ENCODE peak calls at places on chromosomes 13 and 19, in seven cellular contexts. X is fibroblast of lung, N is heart left ventricle, R is mammary epithelial cell, D is astrocyte of the spinal cord, W is RWPE1, A is AG09319. I is an unnamed sample.

GRCh38 chr13:73198888-73199497 is 140.2 kb downstream of the KLF5 start:
- DNase-seq in W (no peak), R (no peak), N (no peak), D (no peak), X (peak), A (no peak), I (no peak)

GRCh38 chr19:17754634-17755532 is 3.6 kb downstream of the FCHO1 start:
- DNase-seq in A (no peak), D (no peak), W (no peak), N (no peak), R (no peak), X (no peak), I (no peak)

GRCh38 chr19:47404334-47405196 is 14.8 kb downstream of the MEIS3 start:
- DNase-seq in R (no peak), W (no peak), X (no peak), A (no peak), N (no peak), D (no peak), I (no peak)

GRCh38 chr19:58117841-58118575 is 20.0 kb upstream of the ZSCAN18 start:
- DNase-seq in A (no peak), W (no peak), D (no peak), N (peak), X (no peak), R (no peak), I (no peak)

GRCh38 chr13:44493213-44493812 is 82.8 kb downstream of the TSC22D1 start:
- DNase-seq in D (no peak), N (no peak), R (no peak), W (no peak), X (no peak), A (no peak), I (no peak)

GRCh38 chr13:40346592-40346991 is 319.8 kb downstream of the FOXO1 start:
- DNase-seq in W (no peak), X (no peak), D (no peak), R (no peak), N (no peak), A (no peak), I (no peak)

GRCh38 chr13:52651880-52652169 is 811 bp upstream of the SUGT1 start:
- DNase-seq in W (peak), R (no peak), D (no peak), X (no peak), A (no peak), N (no peak), I (no peak)

GRCh38 chr13:31951215-31951678 is 80.3 kb upstream of the FRY start:
- DNase-seq in A (no peak), X (peak), D (no peak), R (peak), N (peak), W (no peak), I (peak)

GRCh38 chr19:44745386-44745831 is 3.1 kb upstream of the BCL3 start:
- DNase-seq in A (peak), X (peak), D (peak), N (peak), W (no peak), R (peak), I (peak)

GRCh38 chr19:10112037-10112751 is 701 bp downstream of the P2RY11 start:
- DNase-seq in X (no peak), W (no peak), R (no peak), A (no peak), D (no peak), N (no peak), I (peak)

GRCh38 chr19:19342086-19343015 is 21.7 kb downstream of the MAU2 start:
- DNase-seq in R (peak), X (peak), A (no peak), W (peak), D (peak), N (peak), I (peak)

GRCh38 chr13:77061362-77061761 is 34.4 kb upstream of the FBXL3 start:
- DNase-seq in W (no peak), D (no peak), A (no peak), X (no peak), N (no peak), R (no peak), I (no peak)

GRCh38 chr13:114020750-114021463 is 47.0 kb upstream of the C13orf46 start:
- DNase-seq in W (no peak), D (no peak), R (no peak), N (no peak), A (no peak), X (no peak), I (no peak)

GRCh38 chr19:15199652-15200574 is 882 bp downstream of the NOTCH3 start:
- DNase-seq in N (no peak), W (no peak), X (peak), R (no peak), D (no peak), A (no peak), I (peak)

GRCh38 chr19:10295305-10295846 is 5.6 kb downstream of the ICAM5 start:
- DNase-seq in R (no peak), A (no peak), X (no peak), N (no peak), D (no peak), W (no peak), I (no peak)

GRCh38 chr13:89940383-89940782 is 1407.1 kb upstream of the MIR17HG start:
- DNase-seq in D (no peak), X (no peak), W (no peak), N (no peak), R (no peak), A (no peak), I (no peak)

GRCh38 chr19:38692458-38693379 is 45.3 kb downstream of the ACTN4 start:
- DNase-seq in X (peak), N (no peak), W (no peak), D (no peak), A (no peak), R (no peak), I (no peak)

GRCh38 chr19:43779820-43780219 is 953 bp downstream of the KCNN4 start:
- DNase-seq in R (peak), D (no peak), X (no peak), W (no peak), A (no peak), N (no peak), I (peak)

GRCh38 chr13:72204291-72204690 is 337.3 kb upstream of the DACH1 start:
- DNase-seq in D (peak), X (peak), R (peak), W (peak), N (no peak), A (peak), I (peak)

GRCh38 chr19:55340784-55341147 is 1.1 kb downstream of the KMT5C start:
- DNase-seq in N (no peak), W (no peak), A (no peak), R (no peak), X (no peak), D (no peak), I (no peak)

GRCh38 chr19:5369962-5370367 is 29.4 kb upstream of the PTPRS start:
- DNase-seq in A (no peak), R (no peak), X (peak), N (no peak), D (peak), W (no peak), I (peak)

GRCh38 chr13:76512676-76513277 is 373.4 kb downstream of the KCTD12 start:
- DNase-seq in N (no peak), X (peak), W (peak), R (peak), A (peak), D (peak), I (peak)

GRCh38 chr13:101529419-101529818 is 76.9 kb downstream of the ITGBL1 start:
- DNase-seq in W (no peak), A (no peak), N (no peak), R (peak), X (peak), D (peak), I (no peak)

GRCh38 chr13:49319555-49320350 is 72.0 kb downstream of the CDADC1 start:
- DNase-seq in D (no peak), X (peak), A (peak), R (no peak), N (no peak), W (no peak), I (no peak)

GRCh38 chr13:83829800-83830199 is 52.5 kb downstream of the SLITRK1 start:
- DNase-seq in R (no peak), A (no peak), X (peak), D (no peak), N (no peak), W (no peak), I (no peak)

GRCh38 chr19:5002143-5002542 is 33.2 kb downstream of the KDM4B start:
- DNase-seq in A (no peak), W (no peak), X (peak), D (peak), N (no peak), R (peak), I (peak)

GRCh38 chr13:102870677-102871415 is 25.0 kb downstream of the ERCC5 start:
- DNase-seq in W (peak), X (peak), D (peak), A (no peak), R (peak), N (peak), I (peak)

GRCh38 chr13:24127116-24127631 is 33.3 kb upstream of the SPATA13 start:
- DNase-seq in N (no peak), W (no peak), D (peak), A (no peak), R (no peak), X (peak), I (peak)

GRCh38 chr19:18093439-18094161 is 4.0 kb upstream of the MAST3 start:
- DNase-seq in X (no peak), W (peak), N (no peak), A (no peak), D (no peak), R (peak), I (peak)

GRCh38 chr19:8097198-8097597 is 44.6 kb downstream of the CCL25 start:
- DNase-seq in W (no peak), X (no peak), A (no peak), N (no peak), D (no peak), R (no peak), I (no peak)

GRCh38 chr19:36225219-36225892 is 10.4 kb downstream of the ZNF146 start:
- DNase-seq in D (peak), N (no peak), W (no peak), A (peak), R (peak), X (peak), I (peak)

GRCh38 chr19:43432866-43433673 is 18.4 kb downstream of the TEX101 start:
- DNase-seq in A (no peak), R (peak), X (peak), D (peak), W (peak), N (peak), I (peak)

GRCh38 chr19:45768644-45769053 is 403 bp downstream of the SIX5 start:
- DNase-seq in D (no peak), R (peak), X (peak), W (peak), N (no peak), A (no peak), I (no peak)

GRCh38 chr13:75437582-75438318 is 44.2 kb downstream of the TBC1D4 start:
- DNase-seq in R (no peak), D (peak), W (no peak), X (peak), N (no peak), A (no peak), I (no peak)

GRCh38 chr13:90105276-90105675 is 1242.2 kb upstream of the MIR17HG start:
- DNase-seq in D (peak), W (peak), R (peak), A (no peak), N (no peak), X (peak), I (peak)

GRCh38 chr19:34853369-34853768 is 73.3 kb upstream of the ZNF30 start:
- DNase-seq in W (no peak), A (no peak), N (no peak), R (no peak), D (no peak), X (no peak), I (no peak)

GRCh38 chr19:34847393-34847792 is 74.4 kb upstream of the ZNF599 start:
- DNase-seq in R (no peak), X (no peak), W (no peak), A (no peak), N (no peak), D (no peak), I (peak)

GRCh38 chr19:34856052-34856451 is 70.7 kb upstream of the ZNF30 start:
- DNase-seq in R (no peak), X (no peak), D (no peak), A (no peak), W (no peak), N (no peak), I (no peak)

DNA sequence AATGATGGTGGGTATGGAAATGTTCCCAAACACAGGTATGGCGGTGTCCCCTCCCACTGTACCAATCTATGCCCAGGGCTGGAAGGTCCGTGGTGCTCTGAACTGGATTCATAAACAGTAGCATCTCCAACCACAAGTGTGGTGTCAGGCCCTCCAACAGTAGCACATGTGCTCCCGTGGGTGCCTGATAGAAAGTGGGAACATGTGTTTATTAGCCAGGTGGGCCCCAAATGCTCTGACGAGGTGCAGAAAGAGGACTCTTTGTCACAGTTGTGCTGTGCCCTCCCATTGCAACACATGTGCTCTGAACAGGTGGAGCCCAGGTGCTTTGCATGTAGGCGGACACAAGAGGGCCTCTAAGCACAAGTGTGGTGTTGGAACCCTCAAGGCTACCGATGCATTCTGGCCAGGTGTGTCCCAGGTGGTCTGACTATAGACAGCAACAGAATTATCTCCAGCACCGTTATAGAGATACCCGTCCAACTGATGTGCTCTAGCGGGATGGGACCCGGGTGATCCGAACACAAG is 75.4 kb upstream of the ZNF30 start:
- DNase-seq in W (peak), A (no peak), N (no peak), R (peak), D (no peak), X (no peak), I (peak)
- TF ChIP-seq CTCF in W (no peak), A (no peak), N (no peak), R (no peak), D (no peak), X (no peak), I (peak)

GRCh38 chr13:97068964-97069815 is 74.9 kb upstream of the OXGR1 start:
- DNase-seq in N (peak), D (peak), R (no peak), X (no peak), A (no peak), W (no peak), I (no peak)

GRCh38 chr13:97068146-97068545 is 73.9 kb upstream of the OXGR1 start:
- DNase-seq in X (no peak), D (peak), W (no peak), A (no peak), R (no peak), N (no peak), I (no peak)

GRCh38 chr13:97072297-97072696 is 78.0 kb upstream of the OXGR1 start:
- DNase-seq in N (no peak), D (no peak), R (no peak), A (no peak), W (no peak), X (no peak), I (no peak)

DNA sequence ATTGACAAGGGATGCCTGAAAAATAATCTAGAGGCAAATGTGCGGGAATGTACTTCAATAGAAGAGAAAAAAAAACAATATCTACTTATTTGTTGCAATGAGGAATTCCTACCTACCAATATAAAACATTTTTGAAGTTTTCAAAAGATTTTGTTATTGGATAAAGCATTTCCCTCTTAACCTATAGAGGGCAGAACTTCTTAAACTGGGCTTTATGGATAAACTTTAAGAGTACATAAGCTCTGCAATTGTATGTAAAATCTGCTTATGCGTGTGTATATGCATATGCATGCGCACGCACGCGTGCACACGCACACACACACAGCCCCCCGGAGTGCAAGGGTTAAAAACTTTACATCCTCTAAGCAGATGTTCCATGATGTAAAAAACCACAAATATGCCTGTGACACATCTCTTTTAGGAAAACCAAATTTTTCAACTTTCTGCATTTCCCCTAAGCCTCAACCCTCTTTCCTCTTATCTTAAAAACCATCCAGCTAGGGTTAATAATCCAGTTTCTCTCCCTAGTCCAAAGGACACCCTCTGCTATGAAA is 73.1 kb upstream of the OXGR1 start:
- DNase-seq in R (no peak), A (no peak), X (peak), W (no peak), D (peak), N (no peak), I (no peak)
- TF ChIP-seq CTCF in R (peak), A (no peak), X (no peak), W (no peak), D (peak), N (no peak), I (peak)

DNA sequence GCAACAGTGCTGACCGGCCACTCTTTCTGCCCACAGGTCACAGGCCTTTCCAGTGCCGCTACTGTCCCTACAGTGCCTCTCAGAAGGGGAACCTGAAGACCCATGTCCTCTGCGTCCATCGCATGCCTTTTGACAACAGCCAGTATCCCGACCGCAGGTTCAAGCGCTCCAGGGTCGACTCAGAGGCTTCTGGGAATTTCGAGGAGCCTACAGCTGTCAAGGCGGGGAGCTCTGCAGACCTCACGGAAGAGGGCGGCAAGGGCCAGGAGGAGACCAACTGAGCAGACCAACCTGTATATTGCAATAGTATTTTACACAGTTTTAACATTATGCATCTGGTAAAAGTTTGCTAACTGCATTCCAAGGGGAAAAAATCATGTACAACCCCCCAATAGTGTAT is 338.5 kb downstream of the ZNF536 start:
- DNase-seq in R (no peak), A (no peak), D (no peak), N (no peak), X (no peak), W (no peak), I (no peak)
- TF ChIP-seq CTCF in R (no peak), A (no peak), D (no peak), N (no peak), X (no peak), W (no peak), I (no peak)

GRCh38 chr13:81713201-81713600 is 1372.3 kb upstream of the SPRY2 start:
- DNase-seq in W (no peak), X (no peak), A (no peak), N (no peak), D (no peak), R (no peak), I (no peak)

GRCh38 chr13:81714513-81714912 is 1373.6 kb upstream of the SPRY2 start:
- DNase-seq in W (no peak), A (no peak), X (no peak), N (no peak), R (no peak), D (no peak), I (no peak)
- TF ChIP-seq CTCF in W (no peak), A (no peak), X (no peak), N (no peak), R (no peak), D (no peak), I (no peak)

DNA sequence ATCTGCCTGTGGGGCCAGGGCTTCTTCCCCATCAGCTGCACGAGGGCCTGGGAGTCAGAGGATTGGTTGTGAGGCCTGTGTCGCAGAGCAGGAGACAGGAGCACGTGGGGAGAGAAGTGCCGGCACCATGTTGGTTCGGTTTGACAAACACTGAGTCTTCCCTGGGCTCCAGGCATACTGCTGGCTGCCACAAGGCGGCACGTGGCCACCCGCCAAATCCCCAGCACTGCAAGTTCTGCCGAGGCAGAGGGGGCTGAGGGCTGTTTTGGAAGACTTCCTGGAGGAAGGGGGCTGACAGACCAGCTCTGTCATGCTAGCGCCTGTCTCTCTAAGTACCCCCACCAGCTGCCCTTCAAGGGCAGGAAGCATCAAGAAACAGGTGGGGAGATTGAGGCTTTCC is 9.5 kb downstream of the SHANK1 start:
- DNase-seq in D (no peak), X (no peak), N (no peak), W (no peak), R (no peak), A (no peak), I (peak)
- TF ChIP-seq CTCF in D (no peak), X (no peak), N (no peak), W (no peak), R (no peak), A (no peak), I (peak)

GRCh38 chr19:50794074-50794777 is 4.0 kb downstream of the ACP4 start:
- DNase-seq in D (no peak), R (peak), N (no peak), W (no peak), A (no peak), X (no peak), I (peak)
- TF ChIP-seq CTCF in D (no peak), R (peak), N (no peak), W (no peak), A (no peak), X (no peak), I (peak)

GRCh38 chr19:16423891-16424290 is 47.9 kb downstream of the EPS15L1 start:
- DNase-seq in D (no peak), A (no peak), R (no peak), W (no peak), X (no peak), N (no peak), I (no peak)
- TF ChIP-seq CTCF in D (no peak), A (no peak), R (no peak), W (no peak), X (no peak), N (no peak), I (no peak)

GRCh38 chr19:48445606-48446481 is at the start of gene GRWD1:
- DNase-seq in X (peak), N (peak), D (peak), A (peak), W (peak), R (peak), I (peak)
- TF ChIP-seq CTCF in X (no peak), N (no peak), D (peak), A (no peak), W (peak), R (no peak), I (peak)